ENCODE peak calls at places on chromosomes 4 and X, in six cellular contexts. U, D, V, T, M and X are unnamed samples.

GRCh38 chrX:55007633-55008032 is 7.5 kb downstream of the APEX2 start:
- DNase-seq in U (peak; percentile 86), D (peak; percentile 63), V (peak; percentile 65), T (peak; percentile 23), M (peak; percentile 73), X (peak; percentile 9)

GRCh38 chr4:158020175-158020574 is 152.7 kb downstream of the GASK1B start:
- DNase-seq in U (peak; percentile 75), D (peak; percentile 62), V (peak; percentile 95), T (peak; percentile 81), M (peak; percentile 90), X (peak; percentile 97)

GRCh38 chr4:159977907-159978617 is 875.2 kb downstream of the RAPGEF2 start:
- DNase-seq in U (no peak), D (no peak), V (no peak), T (no peak), M (no peak), X (no peak)

GRCh38 chrX:97637289-97637688 is 753.6 kb downstream of the RPA4 start:
- DNase-seq in U (no peak), D (no peak), V (peak; percentile 2), T (no peak), M (peak; percentile 37), X (no peak)

GRCh38 chr4:141133146-141134006 is at the start of gene RNF150:
- DNase-seq in U (peak; percentile 79), D (peak; percentile 87), V (peak; percentile 87), T (peak; percentile 67), M (peak; percentile 81), X (peak; percentile 90)

GRCh38 chrX:106415276-106415895 is 196.4 kb upstream of the RADX start:
- DNase-seq in U (peak; percentile 50), D (peak; percentile 11), V (peak; percentile 28), T (no peak), M (peak; percentile 38), X (no peak)

GRCh38 chr4:156329779-156330178 is 376.1 kb upstream of the CTSO start:
- DNase-seq in U (peak; percentile 25), D (no peak), V (peak; percentile 34), T (no peak), M (no peak), X (no peak)

GRCh38 chr4:15563871-15564270 is 91.3 kb downstream of the FBXL5 start:
- DNase-seq in U (no peak), D (no peak), V (no peak), T (no peak), M (no peak), X (no peak)

GRCh38 chrX:130637591-130637990 is 235.8 kb downstream of the RBMX2 start:
- DNase-seq in U (no peak), D (no peak), V (peak; percentile 52), T (no peak), M (peak; percentile 31), X (no peak)

GRCh38 chrX:95612350-95612749 is 1072.3 kb upstream of the DIAPH2 start:
- DNase-seq in U (no peak), D (no peak), V (no peak), T (no peak), M (no peak), X (no peak)

DNA sequence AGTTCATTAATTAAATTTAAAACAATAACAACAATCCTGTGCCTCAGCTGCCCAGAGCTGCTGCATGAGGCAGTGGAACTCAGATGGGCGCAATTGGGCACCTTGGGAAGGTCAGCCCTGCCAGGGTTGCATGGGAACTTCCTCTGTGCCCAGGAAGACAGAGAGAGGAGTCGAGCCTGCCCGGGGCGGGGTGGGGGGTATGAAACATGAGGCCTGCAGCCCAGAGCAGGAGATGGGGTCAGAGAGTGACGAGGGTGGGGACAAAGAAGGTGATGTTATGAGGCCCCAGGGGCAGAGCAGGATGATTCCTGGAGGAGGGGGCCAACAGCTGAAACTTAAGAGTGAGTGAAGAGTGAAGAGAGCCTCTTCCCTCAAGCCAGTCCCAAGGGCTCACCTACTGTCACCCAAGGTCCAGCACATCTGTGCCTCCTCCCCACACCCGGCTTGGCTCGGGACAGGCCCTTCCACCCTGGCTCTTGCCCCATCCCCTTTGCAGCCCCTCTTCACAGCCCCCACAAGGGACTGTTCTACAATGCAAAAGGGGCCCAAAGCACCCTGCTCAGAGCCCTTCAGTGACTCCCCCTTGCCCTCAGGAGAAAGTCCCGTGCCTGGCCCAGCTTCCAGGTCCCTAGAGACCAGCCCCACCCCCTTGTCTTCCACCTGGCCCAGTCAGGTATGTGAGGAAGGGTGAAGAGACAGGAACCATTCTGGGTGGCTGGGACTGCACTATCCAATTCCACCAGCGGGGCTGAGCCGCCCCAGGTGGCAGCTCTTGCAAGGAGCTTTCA is 31.4 kb downstream of the HMX1 start:
- DNase-seq in U (no peak), D (no peak), V (no peak), T (peak; percentile 10), M (no peak), X (no peak)
- TF ChIP-seq CTCF in U (no peak), D (no peak), V (no peak), T (no peak), M (no peak), X (no peak)

GRCh38 chr4:126583509-126583908 is 1049.2 kb upstream of the INTU start:
- DNase-seq in U (peak; percentile 20), D (no peak), V (peak; percentile 30), T (no peak), M (peak; percentile 11), X (no peak)

GRCh38 chr4:126582737-126583136 is 1050.0 kb upstream of the INTU start:
- DNase-seq in U (peak; percentile 16), D (no peak), V (peak; percentile 6), T (no peak), M (no peak), X (no peak)
- TF ChIP-seq CTCF in U (peak; percentile 34), D (no peak), V (peak; percentile 22), T (no peak), M (no peak), X (peak; percentile 45)

DNA sequence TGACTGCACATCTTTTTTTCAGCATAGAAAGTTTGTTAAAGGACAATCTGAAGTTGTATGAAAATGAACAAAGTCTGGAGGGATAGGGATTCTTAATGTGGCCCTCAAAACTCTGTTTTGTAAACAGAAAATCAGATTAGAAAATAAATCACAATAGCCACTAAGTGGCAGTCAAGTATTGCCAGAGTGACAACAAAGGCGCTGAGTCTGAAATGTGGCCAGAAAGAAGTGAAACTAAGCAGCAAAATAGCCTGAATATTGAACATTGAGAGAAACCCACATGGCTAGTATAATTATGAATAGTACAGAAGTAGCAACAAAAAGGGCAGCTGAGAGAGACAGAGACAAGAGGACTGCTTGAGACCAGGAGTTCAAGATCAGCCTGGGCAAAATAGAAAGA is 81.1 kb upstream of the CT45A1 start:
- DNase-seq in U (peak; percentile 22), D (no peak), V (no peak), T (no peak), M (no peak), X (no peak)
- TF ChIP-seq CTCF in U (peak; percentile 36), D (no peak), V (no peak), T (no peak), M (no peak), X (no peak)

GRCh38 chr4:95362906-95363578 is 185.7 kb downstream of the UNC5C start:
- DNase-seq in U (peak; percentile 12), D (peak; percentile 13), V (peak; percentile 14), T (no peak), M (peak; percentile 35), X (peak; percentile 6)
- TF ChIP-seq CTCF in U (peak; percentile 48), D (no peak), V (peak; percentile 11), T (no peak), M (peak; percentile 22), X (peak; percentile 3)

DNA sequence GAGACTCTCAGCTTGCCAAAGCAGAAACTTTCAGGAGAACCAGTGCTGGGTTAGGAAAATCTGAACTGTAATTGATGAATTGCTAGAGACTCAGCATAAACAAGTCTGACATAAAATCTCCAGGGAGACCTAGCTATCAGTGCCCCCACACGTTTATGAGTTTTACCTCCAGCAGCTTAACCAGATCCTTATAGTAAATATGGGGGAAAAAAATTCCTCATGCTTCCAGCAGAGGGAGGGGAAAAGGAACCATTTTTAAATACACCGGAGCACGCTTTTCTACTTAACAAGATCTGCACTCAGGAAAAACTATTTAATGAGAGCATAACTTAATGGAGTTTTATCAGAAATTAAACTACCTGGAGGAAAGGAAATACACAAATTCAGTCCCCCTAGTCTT is 1040.7 kb upstream of the INTU start:
- DNase-seq in U (no peak), D (no peak), V (peak; percentile 12), T (no peak), M (peak; percentile 26), X (no peak)
- TF ChIP-seq CTCF in U (peak; percentile 42), D (peak; percentile 10), V (peak; percentile 43), T (no peak), M (peak; percentile 53), X (peak; percentile 42)

GRCh38 chrX:44244008-44244407 is 99.5 kb downstream of the EFHC2 start:
- DNase-seq in U (peak; percentile 60), D (no peak), V (peak; percentile 47), T (no peak), M (peak; percentile 54), X (no peak)
- TF ChIP-seq CTCF in U (peak; percentile 67), D (peak; percentile 58), V (peak; percentile 66), T (peak; percentile 39), M (peak; percentile 62), X (peak; percentile 32)

GRCh38 chr4:2469192-2469984 is 482 bp downstream of the RNF4 start:
- DNase-seq in U (peak; percentile 30), D (peak; percentile 41), V (peak; percentile 27), T (peak; percentile 30), M (no peak), X (no peak)
- TF ChIP-seq CTCF in U (no peak), D (no peak), V (no peak), T (no peak), M (no peak), X (no peak)

DNA sequence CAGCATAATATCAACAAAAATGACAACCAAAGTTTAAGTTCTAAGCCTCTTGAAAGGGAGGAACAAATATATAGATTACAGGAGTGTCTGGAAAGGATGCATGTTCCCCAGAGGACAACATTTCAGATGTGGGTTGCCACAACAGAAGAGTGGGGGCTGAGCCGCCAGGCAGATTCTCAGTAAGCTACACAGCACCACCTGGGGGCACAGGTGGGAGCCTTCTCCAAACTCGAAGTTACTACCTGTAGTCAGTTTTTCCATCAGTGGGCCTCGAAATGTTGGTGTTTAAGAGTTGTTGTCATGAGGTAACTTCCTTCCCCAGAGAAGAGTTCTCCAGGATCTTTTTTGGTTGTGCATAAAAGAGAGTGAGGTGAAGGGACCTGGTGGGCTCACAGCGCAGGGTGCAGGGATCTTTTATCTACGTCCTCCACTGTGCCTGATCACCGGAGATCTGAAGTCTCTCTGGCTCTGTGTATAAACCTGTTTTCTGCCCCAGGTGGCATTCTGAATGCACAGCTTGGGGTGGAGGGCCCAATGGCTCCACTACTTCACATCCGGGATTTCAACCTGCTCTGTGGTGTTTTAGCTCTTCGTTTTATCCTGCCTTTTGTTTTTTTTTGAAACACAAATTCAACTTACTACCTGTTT is 58.4 kb upstream of the STS start:
- DNase-seq in U (peak; percentile 28), D (no peak), V (no peak), T (no peak), M (no peak), X (no peak)
- TF ChIP-seq CTCF in U (peak; percentile 46), D (no peak), V (no peak), T (no peak), M (no peak), X (no peak)

DNA sequence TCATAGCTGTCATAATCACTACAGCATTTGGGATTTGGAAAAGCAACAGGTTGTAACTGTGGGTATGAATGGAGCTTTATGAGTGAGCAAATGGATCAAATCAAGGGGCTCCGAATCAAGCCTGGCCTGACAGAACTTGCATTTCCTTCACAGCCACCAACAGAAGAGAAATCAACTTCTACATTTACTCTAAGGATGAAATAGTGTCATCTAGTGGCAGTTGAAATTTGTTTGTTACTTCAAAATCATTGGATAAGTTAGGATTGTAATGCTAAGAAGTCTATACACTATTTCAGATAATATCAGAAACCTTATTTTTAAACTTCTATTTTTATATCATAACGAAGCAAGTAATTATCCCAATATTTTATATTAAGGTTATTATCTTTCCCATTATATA is 10.7 kb upstream of the WDR17 start:
- DNase-seq in U (no peak), D (no peak), V (peak; percentile 3), T (no peak), M (no peak), X (no peak)
- TF ChIP-seq CTCF in U (peak; percentile 35), D (peak; percentile 19), V (peak; percentile 22), T (no peak), M (peak; percentile 23), X (no peak)